ENCODE peak calls at places on chromosomes 16 and 17, in four cellular contexts. One of them, this sample, is unnamed.

GRCh38 chr16:84232969-84233368 is 6.8 kb downstream of the KCNG4 start:
- DNase-seq in fibroblast of lung: no peak
- DNase-seq in lung: no peak
- DNase-seq in Panc1: no peak
- DNase-seq in this sample: no peak

GRCh38 chr17:45172232-45172540 is 10.5 kb downstream of the HEXIM2 start:
- DNase-seq in lung: no peak
- DNase-seq in Panc1: no peak
- DNase-seq in fibroblast of lung: no peak
- DNase-seq in this sample: no peak

GRCh38 chr17:55549140-55549539 is 37.9 kb upstream of the SMIM36 start:
- DNase-seq in Panc1: no peak
- DNase-seq in lung: no peak
- DNase-seq in fibroblast of lung: no peak
- DNase-seq in this sample: peak

GRCh38 chr17:57604771-57605733 is 140.0 kb downstream of the CCDC182 start:
- DNase-seq in lung: no peak
- DNase-seq in fibroblast of lung: peak
- DNase-seq in Panc1: no peak
- DNase-seq in this sample: peak

GRCh38 chr16:25886598-25886997 is 194.8 kb downstream of the HS3ST4 start:
- DNase-seq in Panc1: no peak
- DNase-seq in fibroblast of lung: no peak
- DNase-seq in lung: no peak
- DNase-seq in this sample: no peak

GRCh38 chr16:9259914-9260608 is 168.6 kb downstream of the HAPSTR1 start:
- DNase-seq in Panc1: no peak
- DNase-seq in fibroblast of lung: no peak
- DNase-seq in lung: no peak
- DNase-seq in this sample: no peak

GRCh38 chr17:30495586-30495985 is 18.4 kb downstream of the GOSR1 start:
- DNase-seq in fibroblast of lung: no peak
- DNase-seq in Panc1: no peak
- DNase-seq in lung: no peak
- DNase-seq in this sample: no peak

GRCh38 chr16:19114359-19115147 is 789 bp downstream of the ITPRIPL2 start:
- DNase-seq in fibroblast of lung: peak
- DNase-seq in lung: peak
- DNase-seq in Panc1: no peak
- DNase-seq in this sample: peak

GRCh38 chr17:19341211-19341631 is 21.3 kb downstream of the B9D1 start:
- DNase-seq in fibroblast of lung: no peak
- DNase-seq in Panc1: no peak
- DNase-seq in lung: no peak
- DNase-seq in this sample: no peak

GRCh38 chr16:56675685-56676210 is 6.1 kb downstream of the MT1H start:
- DNase-seq in fibroblast of lung: no peak
- DNase-seq in lung: no peak
- DNase-seq in Panc1: no peak
- DNase-seq in this sample: no peak

GRCh38 chr16:22945361-22945760 is 131.4 kb downstream of the HS3ST2 start:
- DNase-seq in fibroblast of lung: no peak
- DNase-seq in lung: no peak
- DNase-seq in Panc1: no peak
- DNase-seq in this sample: no peak

GRCh38 chr17:1907216-1907631 is 77.4 kb downstream of the RPA1 start:
- DNase-seq in fibroblast of lung: no peak
- DNase-seq in lung: no peak
- DNase-seq in Panc1: no peak
- DNase-seq in this sample: no peak

GRCh38 chr16:50261160-50261706 is 5.1 kb upstream of the ADCY7 start:
- DNase-seq in fibroblast of lung: no peak
- DNase-seq in lung: no peak
- DNase-seq in Panc1: no peak
- DNase-seq in this sample: no peak

GRCh38 chr16:17277981-17278381 is 192.8 kb downstream of the XYLT1 start:
- DNase-seq in Panc1: no peak
- DNase-seq in fibroblast of lung: no peak
- DNase-seq in lung: no peak
- DNase-seq in this sample: no peak

GRCh38 chr16:7650446-7650845 is 317.8 kb downstream of the RBFOX1 start:
- DNase-seq in lung: no peak
- DNase-seq in Panc1: no peak
- DNase-seq in fibroblast of lung: no peak
- DNase-seq in this sample: no peak

GRCh38 chr17:58204796-58205195 is 12.3 kb downstream of the EPX start:
- DNase-seq in lung: no peak
- DNase-seq in fibroblast of lung: peak
- DNase-seq in Panc1: no peak
- DNase-seq in this sample: no peak

GRCh38 chr16:51276335-51276734 is 125.3 kb upstream of the SALL1 start:
- DNase-seq in fibroblast of lung: no peak
- DNase-seq in Panc1: peak
- DNase-seq in lung: no peak
- DNase-seq in this sample: peak

GRCh38 chr17:29376667-29377268 is 13.4 kb upstream of the TAOK1 start:
- DNase-seq in fibroblast of lung: peak
- DNase-seq in Panc1: no peak
- DNase-seq in lung: no peak
- DNase-seq in this sample: peak

GRCh38 chr16:27154573-27155521 is 48.5 kb upstream of the KDM8 start:
- DNase-seq in Panc1: no peak
- DNase-seq in lung: peak
- DNase-seq in fibroblast of lung: peak
- DNase-seq in this sample: peak

GRCh38 chr16:82456683-82457082 is 170.1 kb upstream of the CDH13 start:
- DNase-seq in fibroblast of lung: peak
- DNase-seq in Panc1: peak
- DNase-seq in lung: peak
- DNase-seq in this sample: peak

GRCh38 chr16:74480150-74481029 is 59.1 kb upstream of the CLEC18B start:
- DNase-seq in lung: peak
- DNase-seq in Panc1: no peak
- DNase-seq in fibroblast of lung: peak
- DNase-seq in this sample: peak

GRCh38 chr17:48056879-48057278 is 8.7 kb downstream of the NFE2L1 start:
- DNase-seq in Panc1: no peak
- DNase-seq in fibroblast of lung: no peak
- DNase-seq in lung: no peak
- DNase-seq in this sample: no peak

GRCh38 chr16:55728797-55729196 is 73.0 kb downstream of the SLC6A2 start:
- DNase-seq in lung: no peak
- DNase-seq in fibroblast of lung: no peak
- DNase-seq in Panc1: no peak
- DNase-seq in this sample: no peak

GRCh38 chr16:87765473-87765775 is 362 bp downstream of the KLHDC4 start:
- DNase-seq in lung: no peak
- DNase-seq in Panc1: no peak
- DNase-seq in fibroblast of lung: peak
- DNase-seq in this sample: no peak

GRCh38 chr16:22397459-22397858 is 23.0 kb upstream of the CDR2 start:
- DNase-seq in lung: peak
- DNase-seq in fibroblast of lung: peak
- DNase-seq in Panc1: no peak
- DNase-seq in this sample: peak

GRCh38 chr17:43020030-43020621 is 2.1 kb downstream of the VAT1 start:
- DNase-seq in lung: no peak
- DNase-seq in Panc1: no peak
- DNase-seq in fibroblast of lung: no peak
- DNase-seq in this sample: peak
- H3K4me3 ChIP-seq in lung: no peak
- H3K4me3 ChIP-seq in Panc1: peak
- H3K4me3 ChIP-seq in fibroblast of lung: no peak
- H3K4me3 ChIP-seq in this sample: peak

DNA sequence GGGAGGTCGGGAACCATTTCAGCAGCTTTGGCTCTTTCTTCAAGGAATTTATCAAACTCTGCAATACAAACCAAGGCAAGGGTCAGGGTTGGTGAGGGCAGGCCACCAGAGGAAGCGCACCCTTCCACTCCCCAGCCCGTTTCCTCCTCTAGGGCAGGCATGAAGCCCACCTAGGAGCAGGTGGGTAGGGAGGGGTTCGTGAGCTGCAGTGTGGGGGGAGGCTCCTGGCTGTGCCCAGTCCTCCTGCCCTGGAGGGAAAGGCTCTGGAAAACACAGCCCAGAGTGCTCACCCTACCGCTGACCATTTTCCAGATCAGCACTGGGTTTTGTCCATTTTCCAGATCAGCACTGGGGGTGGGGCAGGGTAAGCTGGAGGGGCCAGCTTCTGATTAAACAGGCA is 10.9 kb upstream of the SREBF1 start:
- DNase-seq in lung: no peak
- DNase-seq in fibroblast of lung: no peak
- DNase-seq in Panc1: no peak
- DNase-seq in this sample: no peak
- TF ChIP-seq CTCF in lung: no peak
- TF ChIP-seq CTCF in fibroblast of lung: no peak
- TF ChIP-seq CTCF in Panc1: no peak
- TF ChIP-seq CTCF in this sample: no peak

DNA sequence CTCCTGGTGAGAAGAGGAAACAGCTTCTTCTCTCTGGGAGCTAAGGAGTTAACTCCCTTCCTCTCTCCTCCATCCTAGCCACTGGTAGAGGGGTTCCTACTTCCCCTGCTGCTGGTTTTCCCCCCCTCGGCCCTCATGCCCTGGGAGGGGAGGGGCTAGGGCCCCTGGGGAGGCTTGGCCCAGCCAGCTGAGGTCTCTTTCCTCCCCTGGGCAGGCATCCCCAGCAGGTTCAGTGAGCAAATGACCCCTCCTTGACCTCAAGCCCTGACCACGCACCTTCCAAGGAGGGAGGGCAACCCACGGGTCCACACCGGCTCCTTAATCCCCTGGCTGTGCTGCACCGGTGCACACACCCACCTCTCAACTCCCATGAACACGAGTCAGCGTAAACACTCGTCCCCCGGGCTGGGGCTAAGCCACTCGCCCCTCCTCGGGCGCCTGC is 33.9 kb downstream of the SRCIN1 start:
- DNase-seq in lung: no peak
- DNase-seq in fibroblast of lung: no peak
- DNase-seq in Panc1: no peak
- DNase-seq in this sample: no peak
- H3K4me3 ChIP-seq in lung: no peak
- H3K4me3 ChIP-seq in fibroblast of lung: no peak
- H3K4me3 ChIP-seq in Panc1: no peak
- H3K4me3 ChIP-seq in this sample: no peak

GRCh38 chr16:64452446-64452845 is 669.4 kb downstream of the CDH11 start:
- DNase-seq in fibroblast of lung: no peak
- DNase-seq in lung: no peak
- DNase-seq in Panc1: no peak
- DNase-seq in this sample: no peak

GRCh38 chr16:64453643-64454042 is 668.2 kb downstream of the CDH11 start:
- DNase-seq in fibroblast of lung: no peak
- DNase-seq in lung: no peak
- DNase-seq in Panc1: no peak
- DNase-seq in this sample: no peak

GRCh38 chr16:64459402-64459801 is 662.5 kb downstream of the CDH11 start:
- DNase-seq in lung: no peak
- DNase-seq in Panc1: no peak
- DNase-seq in fibroblast of lung: peak
- DNase-seq in this sample: no peak

GRCh38 chr16:64459821-64460220 is 662.0 kb downstream of the CDH11 start:
- DNase-seq in fibroblast of lung: peak
- DNase-seq in Panc1: no peak
- DNase-seq in lung: no peak
- DNase-seq in this sample: peak

GRCh38 chr16:64455275-64455674 is 666.6 kb downstream of the CDH11 start:
- DNase-seq in Panc1: no peak
- DNase-seq in fibroblast of lung: peak
- DNase-seq in lung: no peak
- DNase-seq in this sample: peak
- TF ChIP-seq CTCF in Panc1: no peak
- TF ChIP-seq CTCF in fibroblast of lung: peak
- TF ChIP-seq CTCF in lung: no peak
- TF ChIP-seq CTCF in this sample: peak

DNA sequence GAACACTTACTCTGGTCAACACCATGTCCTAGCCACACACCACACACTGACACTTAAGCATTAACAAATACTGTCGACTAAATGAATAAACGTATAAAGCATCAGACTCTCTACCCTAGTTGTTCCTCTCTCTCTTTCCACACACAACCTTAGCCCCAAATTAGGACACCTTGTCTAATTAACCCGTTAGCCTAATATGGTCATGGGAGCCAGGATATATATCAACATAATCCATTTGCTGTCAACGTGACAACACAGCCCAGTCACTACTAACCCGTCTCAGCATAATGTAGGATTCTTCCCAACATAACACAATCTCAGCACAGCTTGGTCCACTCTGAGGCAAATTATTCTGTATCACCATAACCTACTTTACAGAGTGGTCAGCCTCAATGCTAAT is 2.2 kb downstream of the DVL2 start:
- DNase-seq in lung: no peak
- DNase-seq in fibroblast of lung: no peak
- DNase-seq in Panc1: no peak
- DNase-seq in this sample: no peak
- H3K4me3 ChIP-seq in lung: no peak
- H3K4me3 ChIP-seq in fibroblast of lung: peak
- H3K4me3 ChIP-seq in Panc1: peak
- H3K4me3 ChIP-seq in this sample: peak

GRCh38 chr17:67413399-67413798 is 36.3 kb downstream of the PITPNC1 start:
- DNase-seq in Panc1: no peak
- DNase-seq in fibroblast of lung: no peak
- DNase-seq in lung: no peak
- DNase-seq in this sample: no peak

GRCh38 chr17:67414130-67414529 is 37.0 kb downstream of the PITPNC1 start:
- DNase-seq in fibroblast of lung: no peak
- DNase-seq in lung: no peak
- DNase-seq in Panc1: no peak
- DNase-seq in this sample: no peak

GRCh38 chr17:67412057-67412456 is 35.0 kb downstream of the PITPNC1 start:
- DNase-seq in fibroblast of lung: no peak
- DNase-seq in Panc1: no peak
- DNase-seq in lung: no peak
- DNase-seq in this sample: peak

GRCh38 chr17:67414559-67414958 is 37.5 kb downstream of the PITPNC1 start:
- DNase-seq in fibroblast of lung: no peak
- DNase-seq in Panc1: no peak
- DNase-seq in lung: no peak
- DNase-seq in this sample: no peak

DNA sequence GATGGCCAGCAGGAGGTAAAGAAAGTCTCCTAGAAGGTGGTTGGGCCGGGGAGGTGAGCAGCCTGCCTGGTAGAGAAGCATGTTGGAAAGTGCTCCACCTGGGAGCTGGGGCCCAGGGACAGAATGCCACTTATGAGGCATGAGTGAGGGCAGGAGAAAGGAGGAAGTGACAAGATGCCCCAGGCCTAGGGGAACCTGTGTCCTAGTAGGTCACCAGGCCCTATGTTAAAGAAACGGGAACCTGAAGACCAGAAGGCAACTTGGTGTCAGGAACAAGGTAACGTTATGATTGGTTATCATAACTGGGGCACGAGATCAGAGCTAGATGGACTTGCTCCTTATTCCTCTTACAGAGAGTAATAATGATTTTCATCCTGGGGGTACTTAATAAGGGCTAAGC is 34.3 kb downstream of the PITPNC1 start:
- DNase-seq in fibroblast of lung: no peak
- DNase-seq in Panc1: no peak
- DNase-seq in lung: no peak
- DNase-seq in this sample: no peak
- TF ChIP-seq CTCF in fibroblast of lung: no peak
- TF ChIP-seq CTCF in Panc1: no peak
- TF ChIP-seq CTCF in lung: no peak
- TF ChIP-seq CTCF in this sample: no peak

GRCh38 chr17:35063514-35064223 is at the start of gene RFFL:
- DNase-seq in lung: peak
- DNase-seq in fibroblast of lung: peak
- DNase-seq in Panc1: peak
- DNase-seq in this sample: peak
- H3K4me3 ChIP-seq in lung: no peak
- H3K4me3 ChIP-seq in fibroblast of lung: no peak
- H3K4me3 ChIP-seq in Panc1: peak
- H3K4me3 ChIP-seq in this sample: peak

This sample was measured in fibroblast of villous mesenchyme.